ENCODE peak calls at places on chromosomes 2 and 18, in five cellular contexts. A is bronchial epithelial cell, V is fibroblast of pulmonary artery, D is WERI-Rb-1, T is mucosa of descending colon. O is an unnamed sample.
A peak's percentile ranks its signal among the peaks of the same experiment; 100 is the strongest.

GRCh38 chr2:101793277-101793969 is 95.9 kb downstream of the MAP4K4 start:
- DNase-seq in A (no peak), D (no peak), V (no peak), T (no peak), O (no peak)

GRCh38 chr18:22840606-22841144 is 92.5 kb upstream of the RBBP8 start:
- DNase-seq in D (no peak), A (no peak), T (no peak), V (no peak), O (no peak)

GRCh38 chr18:35326695-35327387 is 17.4 kb downstream of the ZNF24 start:
- DNase-seq in T (no peak), D (no peak), A (no peak), V (no peak), O (no peak)

GRCh38 chr18:22086973-22087372 is 82.4 kb upstream of the GATA6 start:
- DNase-seq in V (no peak), T (no peak), D (no peak), A (no peak), O (no peak)

GRCh38 chr18:23422751-23423418 is 30.2 kb upstream of the RIOK3 start:
- DNase-seq in A (peak; percentile 52), T (peak; percentile 77), V (peak; percentile 40), D (no peak), O (peak; percentile 86)

GRCh38 chr2:42809131-42809875 is 16.9 kb upstream of the HAAO start:
- DNase-seq in D (no peak), V (no peak), T (peak; percentile 53), A (peak; percentile 47), O (no peak)

GRCh38 chr2:167388497-167388896 is 500.2 kb downstream of the XIRP2 start:
- DNase-seq in A (no peak), V (no peak), D (no peak), T (no peak), O (no peak)

GRCh38 chr18:39057423-39058057 is 1491.9 kb upstream of the CELF4 start:
- DNase-seq in D (no peak), T (no peak), V (peak; percentile 58), A (peak; percentile 90), O (no peak)

GRCh38 chr2:54456526-54457325 is 599 bp downstream of the SPTBN1 start:
- DNase-seq in T (no peak), A (no peak), D (peak; percentile 52), V (peak; percentile 44), O (peak; percentile 50)

GRCh38 chr2:233535276-233535675 is 31.3 kb downstream of the USP40 start:
- DNase-seq in V (no peak), T (no peak), D (no peak), A (no peak), O (no peak)

GRCh38 chr18:58456625-58457024 is 172.3 kb downstream of the ALPK2 start:
- DNase-seq in A (no peak), V (no peak), T (peak; percentile 69), D (no peak), O (no peak)

GRCh38 chr2:47519604-47520301 is 116.8 kb downstream of the MSH2 start:
- DNase-seq in T (no peak), V (no peak), D (peak; percentile 85), A (no peak), O (no peak)

GRCh38 chr2:216572582-216573578 is 60.3 kb upstream of the IGFBP2 start:
- DNase-seq in V (peak; percentile 55), D (no peak), T (peak; percentile 25), A (no peak), O (no peak)

GRCh38 chr2:240452471-240453256 is 17.2 kb downstream of the GPC1 start:
- DNase-seq in T (peak; percentile 62), A (no peak), V (peak; percentile 47), D (peak; percentile 86), O (peak; percentile 74)

GRCh38 chr2:78940998-78941397 is 84.5 kb upstream of the REG3G start:
- DNase-seq in V (peak; percentile 85), T (no peak), A (no peak), D (no peak), O (no peak)

GRCh38 chr2:20525041-20526035 is 78.5 kb downstream of the RHOB start:
- DNase-seq in V (peak; percentile 70), A (peak; percentile 59), T (no peak), D (no peak), O (peak; percentile 76)

GRCh38 chr2:221465776-221466175 is 106.3 kb downstream of the EPHA4 start:
- DNase-seq in D (no peak), T (peak; percentile 7), A (no peak), V (no peak), O (no peak)

GRCh38 chr2:195442458-195443175 is 214.4 kb upstream of the SLC39A10 start:
- DNase-seq in V (no peak), A (no peak), D (no peak), T (no peak), O (no peak)

GRCh38 chr2:33316314-33316713 is 160.1 kb upstream of the RASGRP3 start:
- DNase-seq in V (no peak), A (no peak), T (no peak), D (no peak), O (no peak)

GRCh38 chr2:237184192-237184922 is 98.7 kb downstream of the COPS8 start:
- DNase-seq in A (peak; percentile 75), T (no peak), D (no peak), V (peak; percentile 76), O (no peak)

GRCh38 chr18:6509417-6510198 is 94.9 kb upstream of the L3MBTL4 start:
- DNase-seq in A (peak; percentile 22), D (no peak), T (no peak), V (no peak), O (no peak)

GRCh38 chr2:233976690-233977294 is 59.6 kb downstream of the TRPM8 start:
- DNase-seq in T (peak; percentile 33), A (peak; percentile 71), D (peak; percentile 43), V (peak; percentile 72), O (no peak)

GRCh38 chr2:60317831-60318230 is 235.6 kb downstream of the BCL11A start:
- DNase-seq in T (no peak), A (peak; percentile 35), V (no peak), D (no peak), O (no peak)

GRCh38 chr18:63342206-63342605 is 22.6 kb upstream of the BCL2 start:
- DNase-seq in D (peak; percentile 60), T (no peak), V (peak; percentile 56), A (peak; percentile 18), O (no peak)

GRCh38 chr2:64202206-64202864 is 58.1 kb upstream of the PELI1 start:
- DNase-seq in A (peak; percentile 78), T (no peak), V (peak; percentile 71), D (no peak), O (no peak)

GRCh38 chr2:161486111-161486510 is 70.0 kb downstream of the TBR1 start:
- DNase-seq in A (no peak), D (no peak), V (no peak), T (no peak), O (no peak)

GRCh38 chr2:168174761-168175160 is 72.6 kb downstream of the STK39 start:
- DNase-seq in V (no peak), A (no peak), T (no peak), D (no peak), O (no peak)

GRCh38 chr2:235523021-235523420 is 29.2 kb downstream of the AGAP1 start:
- DNase-seq in D (no peak), V (no peak), A (no peak), T (no peak), O (no peak)

GRCh38 chr2:207128867-207129266 is 36.9 kb downstream of the KLF7 start:
- DNase-seq in D (no peak), V (no peak), A (no peak), T (no peak), O (no peak)

GRCh38 chr18:50170004-50170403 is 24.9 kb downstream of the MYO5B start:
- DNase-seq in T (no peak), D (no peak), A (no peak), V (no peak), O (no peak)
- TF ChIP-seq CTCF in T (no peak), D (peak; percentile 31), A (no peak), V (no peak), O (no peak)

GRCh38 chr2:81007104-81007503 is 702.6 kb upstream of the LRRTM1 start:
- DNase-seq in V (no peak), A (no peak), T (no peak), D (no peak), O (no peak)
- TF ChIP-seq CTCF in V (no peak), A (no peak), T (no peak), D (no peak), O (no peak)

GRCh38 chr18:77478619-77479018 is 229.0 kb downstream of the GALR1 start:
- DNase-seq in T (peak; percentile 36), D (peak; percentile 35), V (peak; percentile 31), A (no peak), O (no peak)
- TF ChIP-seq CTCF in T (no peak), D (peak; percentile 49), V (no peak), A (no peak), O (peak; percentile 14)

DNA sequence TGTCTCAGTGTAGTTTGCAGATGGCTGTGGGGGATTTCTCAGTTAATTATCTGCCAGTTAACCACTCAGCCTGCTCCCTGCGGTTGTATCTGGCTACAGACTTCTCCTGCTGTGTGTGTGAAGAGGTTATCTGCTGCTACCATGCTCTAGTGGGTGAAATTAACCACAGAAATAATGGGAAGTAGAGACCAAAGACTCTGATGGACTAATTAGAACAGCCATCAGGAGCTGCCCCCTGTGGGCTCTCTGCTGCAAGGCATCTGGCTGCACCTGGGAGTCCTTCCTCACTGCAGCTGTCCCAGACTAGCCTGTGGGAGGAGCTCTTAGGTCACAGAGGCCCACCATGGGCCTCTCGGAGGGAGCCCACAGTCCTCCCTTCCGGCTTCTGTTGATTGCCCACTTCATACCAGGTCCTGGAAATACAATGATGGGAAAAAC is 66.6 kb downstream of the CTIF start:
- DNase-seq in T (no peak), D (peak; percentile 79), A (no peak), V (peak; percentile 38), O (no peak)
- TF ChIP-seq CTCF in T (no peak), D (peak; percentile 88), A (peak; percentile 30), V (peak; percentile 34), O (no peak)

GRCh38 chr2:119523959-119524694 is at the start of gene SCTR:
- DNase-seq in V (no peak), D (peak; percentile 65), A (no peak), T (no peak), O (peak; percentile 50)
- TF ChIP-seq CTCF in V (no peak), D (no peak), A (no peak), T (no peak), O (no peak)

GRCh38 chr2:201715459-201715858 is 17.0 kb upstream of the MPP4 start:
- DNase-seq in V (no peak), D (peak; percentile 26), A (no peak), T (peak; percentile 79), O (no peak)
- TF ChIP-seq CTCF in V (no peak), D (peak; percentile 45), A (peak; percentile 10), T (no peak), O (no peak)

DNA sequence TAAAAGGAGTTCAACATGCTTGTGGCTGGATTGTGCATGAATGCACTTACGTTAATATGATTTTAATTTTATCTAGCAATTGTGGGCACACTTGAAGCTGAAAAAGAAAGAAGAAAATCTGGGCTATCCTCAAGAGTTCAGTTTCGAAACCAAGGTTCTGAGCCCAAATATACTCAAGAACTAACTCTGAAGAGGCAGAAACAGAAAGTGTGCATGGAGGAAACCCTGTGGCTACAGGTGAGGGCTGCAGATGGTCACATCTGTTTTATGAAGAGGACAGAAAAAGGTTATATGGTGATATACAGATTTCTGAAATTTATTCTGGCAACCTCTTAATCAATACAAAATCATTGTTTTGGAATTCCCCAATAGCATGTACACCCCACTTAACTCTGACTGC is 57.3 kb downstream of the ITGA6 start:
- DNase-seq in V (no peak), T (no peak), D (no peak), A (no peak), O (no peak)
- TF ChIP-seq CTCF in V (no peak), T (no peak), D (no peak), A (no peak), O (no peak)